ENCODE peak calls at places on chromosomes 1 and 21, in eight cellular contexts. Y is HT-29; P is choroid plexus epithelial cell; G is HAP-1; U is CD8-positive, alpha-beta memory T cell; W is psoas muscle; F is SK-N-SH; Q is stomach. I is an unnamed sample.

GRCh38 chr1:15152318-15153183 is 996 bp upstream of the TMEM51 start:
- DNase-seq in F (peak), U (no peak), Y (peak), Q (peak), P (peak), W (peak), G (peak), I (peak)

GRCh38 chr1:1917995-1918900 is 831 bp downstream of the TMEM52 start:
- DNase-seq in G (no peak), U (peak), P (no peak), W (peak), Q (no peak), F (no peak), Y (no peak), I (no peak)

GRCh38 chr1:170581041-170581440 is 49.1 kb downstream of the GORAB start:
- DNase-seq in P (no peak), Q (no peak), Y (no peak), F (no peak), G (no peak), W (no peak), U (no peak), I (no peak)

GRCh38 chr21:46599251-46599572 is 5.7 kb downstream of the S100B start:
- DNase-seq in Q (no peak), F (peak), G (peak), P (peak), Y (no peak), W (no peak), U (no peak), I (no peak)

GRCh38 chr1:223007250-223007649 is 135.8 kb downstream of the TLR5 start:
- DNase-seq in G (no peak), W (no peak), Y (no peak), P (peak), U (no peak), Q (no peak), F (no peak), I (no peak)

GRCh38 chr1:97105531-97105930 is 383.9 kb downstream of the PTBP2 start:
- DNase-seq in F (no peak), G (no peak), Q (no peak), W (no peak), P (peak), U (no peak), Y (no peak), I (no peak)

GRCh38 chr1:244338996-244339692 is 112.6 kb downstream of the ADSS2 start:
- DNase-seq in W (no peak), Q (no peak), G (no peak), U (no peak), F (no peak), Y (no peak), P (no peak), I (no peak)

GRCh38 chr1:68174173-68175113 is 57.9 kb downstream of the WLS start:
- DNase-seq in W (peak), F (peak), G (peak), U (no peak), Y (peak), Q (peak), P (peak), I (peak)

GRCh38 chr1:11704691-11705475 is 13.4 kb downstream of the DRAXIN start:
- DNase-seq in Y (no peak), P (no peak), G (no peak), W (no peak), U (no peak), F (no peak), Q (no peak), I (no peak)

GRCh38 chr1:91054780-91055481 is 33.1 kb upstream of the ZNF644 start:
- DNase-seq in G (no peak), P (no peak), W (no peak), U (no peak), Y (no peak), F (no peak), Q (no peak), I (no peak)

GRCh38 chr1:93625582-93626327 is 55.9 kb downstream of the BCAR3 start:
- DNase-seq in Q (no peak), F (peak), W (no peak), G (no peak), U (no peak), P (peak), Y (no peak), I (no peak)

GRCh38 chr1:204319462-204319861 is 40.3 kb downstream of the PLEKHA6 start:
- DNase-seq in U (no peak), W (no peak), Q (peak), P (peak), F (no peak), Y (peak), G (no peak), I (no peak)

GRCh38 chr1:242240061-242240460 is 241.2 kb upstream of the MAP1LC3C start:
- DNase-seq in U (no peak), P (no peak), Q (no peak), Y (peak), F (no peak), G (no peak), W (no peak), I (no peak)

GRCh38 chr1:221987860-221988520 is 246.1 kb upstream of the DUSP10 start:
- DNase-seq in F (no peak), W (no peak), U (no peak), P (peak), Y (no peak), Q (no peak), G (no peak), I (no peak)

GRCh38 chr1:41380979-41381690 is 19.9 kb downstream of the FOXO6 start:
- DNase-seq in Y (no peak), F (peak), U (no peak), Q (peak), W (peak), G (peak), P (no peak), I (peak)

I was measured in HEK293T.